ENCODE peak calls at places on chromosomes 7 and 10, in ten cellular contexts. E is neural crest cell; I is activated naive CD4-positive, alpha-beta T cell; N is GM13976; K is aorta; O is AG04450; X is activated T-helper 1 cell treated with anti-CD3 and anti-CD28 coated beads, Interleukin-2, amount 50 U/mL, for 16 hours; J is stimulated activated effector memory CD8-positive, alpha-beta T cell treated with anti-CD3 and anti-CD28 coated beads, Interleukin-12 subunit alpha, Interleukin-12 subunit beta, amount 100 ng/mL, for 72 hours; L is HFF-Myc; S is pulmonary artery endothelial cell. R is an unnamed sample.

GRCh38 chr10:70672993-70673928 is 955 bp downstream of the ADAMTS14 start:
- DNase-seq in E (no peak), I (no peak), N (peak; percentile 29), K (no peak), O (peak; percentile 72), X (no peak), J (no peak), L (no peak), S (no peak), R (no peak)

GRCh38 chr10:8396675-8397074 is 342.2 kb downstream of the GATA3 start:
- DNase-seq in E (no peak), I (no peak), N (no peak), K (no peak), O (no peak), X (no peak), J (no peak), L (no peak), S (no peak), R (peak; percentile 65)

GRCh38 chr10:132774905-132775863 is 10.8 kb downstream of the NKX6-2 start:
- DNase-seq in E (no peak), I (no peak), N (no peak), K (no peak), O (no peak), X (no peak), J (no peak), L (no peak), S (no peak), R (no peak)

GRCh38 chr7:36115448-36116321 is 37.4 kb upstream of the EEPD1 start:
- DNase-seq in E (no peak), I (no peak), N (peak; percentile 72), K (peak; percentile 96), O (peak; percentile 92), X (no peak), J (peak; percentile 90), L (peak; percentile 87), S (peak; percentile 43), R (peak; percentile 94)

GRCh38 chr7:109879429-109879828 is 1211.5 kb upstream of the LRRN3 start:
- DNase-seq in E (no peak), I (no peak), N (no peak), K (no peak), O (no peak), X (no peak), J (no peak), L (no peak), S (no peak), R (no peak)

GRCh38 chr10:35409094-35409582 is 72.8 kb downstream of the CCNY start:
- DNase-seq in E (no peak), I (no peak), N (no peak), K (no peak), O (peak; percentile 68), X (no peak), J (no peak), L (peak; percentile 56), S (peak; percentile 58), R (no peak)

GRCh38 chr7:69457912-69458491 is 140.3 kb upstream of the AUTS2 start:
- DNase-seq in E (no peak), I (no peak), N (no peak), K (no peak), O (no peak), X (no peak), J (no peak), L (no peak), S (no peak), R (no peak)

GRCh38 chr10:32680803-32681557 is 235.0 kb downstream of the CCDC7 start:
- DNase-seq in E (no peak), I (no peak), N (no peak), K (no peak), O (no peak), X (no peak), J (no peak), L (no peak), S (no peak), R (no peak)

GRCh38 chr10:30600005-30600404 is 29.5 kb downstream of the LYZL2 start:
- DNase-seq in E (no peak), I (no peak), N (no peak), K (no peak), O (no peak), X (no peak), J (no peak), L (no peak), S (no peak), R (no peak)

GRCh38 chr10:48792687-48793096 is 108.0 kb downstream of the WDFY4 start:
- DNase-seq in E (no peak), I (no peak), N (no peak), K (no peak), O (peak; percentile 23), X (no peak), J (no peak), L (peak; percentile 35), S (no peak), R (no peak)